ENCODE peak calls at places on chromosomes 6 and 20, in six cellular contexts. W is CD8-positive, alpha-beta T cell; L is PC-9; C is right cardiac atrium; R is heart right ventricle; M is iPS DF 6.9. J is an unnamed sample. For H3K4me1, the result is how much of the 10 kb centered on the place peaks cover.

GRCh38 chr6:5142131-5142530 is 57.0 kb downstream of the PPP1R3G start:
- DNase-seq in C (no peak), R (no peak), M (no peak), L (no peak), W (no peak), J (no peak)

GRCh38 chr20:63475209-63475608 is 2.8 kb upstream of the KCNQ2 start:
- DNase-seq in W (no peak), L (no peak), M (no peak), C (no peak), R (no peak), J (no peak)

GRCh38 chr6:34616230-34616591 is 60.1 kb upstream of the SPDEF start:
- DNase-seq in L (no peak), W (no peak), M (no peak), C (no peak), R (no peak), J (no peak)

GRCh38 chr6:38997128-38997761 is 51.3 kb upstream of the GLP1R start:
- DNase-seq in R (peak), C (peak), W (peak), M (no peak), L (no peak), J (no peak)

GRCh38 chr6:31701666-31702420 is 1.3 kb downstream of the ABHD16A start:
- DNase-seq in M (no peak), R (peak), L (no peak), W (no peak), C (no peak), J (no peak)

GRCh38 chr6:20554326-20554725 is 20.1 kb downstream of the CDKAL1 start:
- DNase-seq in M (no peak), R (no peak), W (no peak), C (no peak), L (no peak), J (no peak)

GRCh38 chr6:42448906-42449659 is 2.6 kb downstream of the TRERF1 start:
- DNase-seq in W (no peak), R (no peak), L (peak), M (no peak), C (no peak), J (no peak)

GRCh38 chr6:141401168-141401567 is 731.6 kb upstream of the GJE1 start:
- DNase-seq in L (no peak), C (no peak), R (no peak), M (no peak), W (no peak), J (no peak)

GRCh38 chr6:121732641-121733040 is 297.2 kb downstream of the GJA1 start:
- DNase-seq in M (no peak), R (no peak), W (no peak), C (no peak), L (no peak), J (no peak)

DNA sequence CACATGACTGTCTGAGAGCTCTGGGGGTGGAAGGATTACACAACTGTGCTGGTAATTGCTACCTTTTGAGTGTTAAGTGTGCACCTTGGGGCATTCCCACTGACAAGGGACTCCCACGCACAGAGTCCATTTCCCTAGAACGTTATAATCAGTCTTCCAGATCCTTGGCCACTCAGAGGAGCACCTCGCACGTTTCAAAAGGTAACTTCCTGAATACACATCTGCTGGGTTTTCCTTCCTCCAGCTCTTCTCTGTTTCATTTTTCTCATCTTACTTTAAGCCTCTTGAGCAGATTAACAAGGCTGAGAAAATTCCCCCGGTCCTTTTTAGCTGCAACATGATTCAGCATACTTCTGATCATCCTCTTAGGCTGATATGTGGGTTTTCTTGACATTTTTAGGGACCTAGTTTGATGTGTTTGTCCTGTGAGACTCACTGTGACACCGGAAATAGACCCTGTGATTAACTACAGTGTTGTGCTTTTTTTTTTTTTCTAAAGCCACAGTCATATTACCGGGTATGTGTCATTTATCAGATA is 98.4 kb upstream of the DUSP22 start:
- DNase-seq in C (no peak), R (no peak), L (no peak), M (no peak), W (no peak), J (peak)
- H3K4me1 ChIP-seq in C (under half), R (under half), L (under half), M (under half), W (under half), J (half or more)

DNA sequence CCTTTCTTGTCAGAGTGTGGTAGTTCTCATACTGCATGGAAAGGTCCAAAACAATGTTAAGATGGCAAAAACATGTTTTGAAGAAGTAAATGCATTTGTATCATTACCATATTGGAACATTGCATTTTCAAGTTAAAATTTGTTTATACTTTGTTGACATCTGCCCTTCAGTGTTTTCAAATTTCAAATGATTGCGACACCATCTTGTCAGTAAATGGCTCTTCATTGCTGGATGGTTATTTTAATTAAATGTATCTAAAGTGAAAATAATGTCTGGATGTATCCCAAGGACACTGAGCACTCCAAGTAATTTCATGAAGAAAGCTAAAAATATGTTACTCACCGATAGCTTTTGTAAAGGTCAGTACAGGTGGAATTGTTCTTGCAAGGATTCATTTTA is 761.6 kb downstream of the EYS start:
- DNase-seq in W (no peak), C (no peak), M (no peak), L (no peak), R (no peak), J (no peak)
- H3K4me1 ChIP-seq in W (under half), C (under half), M (under half), L (under half), R (under half), J (under half)

GRCh38 chr20:33843854-33844253 is 32.7 kb downstream of the CHMP4B start:
- DNase-seq in L (peak), M (no peak), C (no peak), R (no peak), W (peak), J (no peak)
- H3K4me1 ChIP-seq in L (under half), M (under half), C (under half), R (half or more), W (half or more), J (half or more)

GRCh38 chr20:46366826-46367225 is 39.6 kb downstream of the ELMO2 start:
- DNase-seq in M (no peak), R (no peak), C (peak), L (no peak), W (no peak), J (no peak)
- H3K4me1 ChIP-seq in M (under half), R (under half), C (under half), L (under half), W (under half), J (under half)

DNA sequence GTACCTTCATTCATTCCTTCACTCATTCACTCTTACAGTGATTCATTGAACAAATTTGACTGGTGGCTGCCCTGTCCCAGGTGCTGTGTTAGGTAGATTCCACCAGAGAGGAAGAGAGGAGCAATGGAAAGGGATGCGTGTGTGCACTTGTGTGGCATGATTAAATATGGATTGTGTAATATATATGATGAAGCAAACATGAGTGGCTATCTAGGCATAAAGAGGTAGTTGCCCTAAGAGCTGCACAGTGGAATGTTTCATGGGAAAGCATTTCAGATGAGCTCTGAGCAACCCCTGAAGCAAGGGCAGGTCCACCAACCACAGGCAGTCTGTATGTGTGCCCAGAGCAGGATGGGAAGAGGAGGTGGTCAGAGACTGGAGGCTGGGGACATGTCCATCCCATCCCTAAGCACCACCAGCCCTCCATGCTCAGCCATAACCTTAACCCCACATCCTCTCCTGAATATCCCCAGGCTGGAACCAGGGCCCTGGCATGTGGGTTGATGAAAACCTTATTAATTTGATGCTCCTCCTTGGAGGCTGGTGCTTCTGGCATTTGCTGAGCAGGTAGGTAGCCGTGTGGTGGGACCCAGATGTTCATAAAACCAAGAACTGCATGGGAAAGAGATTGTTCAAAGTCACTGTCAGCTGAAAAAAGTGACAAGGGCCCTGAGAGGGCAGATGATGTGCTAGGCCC is 226.2 kb downstream of the SYNDIG1 start:
- DNase-seq in L (no peak), M (no peak), W (no peak), C (no peak), R (no peak), J (no peak)
- H3K4me1 ChIP-seq in L (under half), M (under half), W (under half), C (under half), R (under half), J (under half)

GRCh38 chr6:163577404-163577803 is 162.9 kb downstream of the QKI start:
- DNase-seq in M (no peak), R (no peak), C (no peak), W (no peak), L (no peak), J (no peak)
- H3K4me1 ChIP-seq in M (under half), R (half or more), C (under half), W (under half), L (under half), J (under half)

DNA sequence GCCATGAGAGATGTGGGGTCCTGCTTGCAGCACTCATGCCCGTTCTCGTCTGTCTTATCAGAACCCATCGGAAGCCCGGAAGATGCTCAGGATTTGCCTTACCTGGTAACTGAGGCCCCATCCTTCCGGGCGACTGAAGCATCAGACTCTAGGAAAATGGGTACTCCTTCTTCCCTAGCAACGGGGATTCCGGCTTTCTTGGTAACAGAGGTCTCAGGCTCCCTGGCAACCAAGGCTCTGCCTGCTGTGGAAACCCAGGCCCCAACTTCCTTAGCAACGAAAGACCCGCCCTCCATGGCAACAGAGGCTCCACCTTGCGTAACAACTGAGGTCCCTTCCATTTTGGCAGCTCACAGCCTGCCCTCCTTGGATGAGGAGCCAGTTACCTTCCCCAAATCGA is 8.3 kb downstream of the PI16 start:
- DNase-seq in L (no peak), M (peak), W (peak), C (peak), R (peak), J (no peak)
- H3K4me1 ChIP-seq in L (under half), M (under half), W (under half), C (under half), R (half or more), J (under half)

GRCh38 chr6:48123601-48124000 is 12.6 kb upstream of the PTCHD4 start:
- DNase-seq in W (no peak), M (no peak), L (no peak), R (no peak), C (no peak), J (no peak)
- H3K4me1 ChIP-seq in W (under half), M (under half), L (under half), R (under half), C (under half), J (under half)

DNA sequence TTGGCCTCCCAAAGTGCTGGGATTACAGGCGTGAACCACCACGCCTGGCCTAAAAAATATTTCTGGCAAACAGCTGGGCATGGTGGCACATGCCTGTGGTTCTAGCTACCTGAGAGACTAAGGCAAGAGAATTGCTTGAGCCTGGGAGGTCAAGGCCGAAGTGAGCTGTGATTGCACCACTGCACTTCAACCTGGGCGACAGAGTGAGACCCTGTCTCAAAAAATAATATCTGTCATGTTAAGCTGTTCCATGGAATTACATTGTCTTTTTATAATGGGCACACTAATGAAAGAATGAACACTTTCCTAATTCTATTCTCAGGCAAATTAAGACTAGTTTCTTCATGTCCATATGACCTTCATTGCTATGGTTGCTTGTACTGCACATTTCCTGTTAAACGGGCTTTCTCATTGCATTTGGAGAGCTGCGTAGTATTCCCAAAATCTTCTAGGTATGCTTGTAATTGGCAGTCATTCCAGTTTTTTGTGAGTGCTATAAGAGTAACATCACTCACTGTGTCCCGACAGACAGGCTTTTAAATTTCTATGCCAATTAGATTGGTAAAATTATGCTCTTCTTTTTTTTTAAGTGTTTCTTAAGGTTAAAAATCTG is 12.1 kb downstream of the AMD1 start:
- DNase-seq in W (no peak), M (no peak), C (no peak), R (no peak), L (no peak), J (no peak)
- H3K4me1 ChIP-seq in W (half or more), M (under half), C (under half), R (under half), L (under half), J (half or more)